ENCODE peak calls at places on chromosomes 7 and 10, in ten cellular contexts. B is K562, F is tibial nerve, O is prostate gland, K is testis, M is stomach, X is HCT116, D is A549, N is heart left ventricle, H is ovary. U is an unnamed sample. For H3K4me1, the result is how much of the 10 kb centered on the place peaks cover.

GRCh38 chr10:119447421-119447820 is 95.1 kb downstream of the RGS10 start:
- DNase-seq in B (no peak), F (no peak), O (no peak), K (no peak), M (no peak), X (no peak), D (no peak), N (peak), H (no peak), U (no peak)

GRCh38 chr7:92417913-92418312 is 29.4 kb upstream of the GATAD1 start:
- DNase-seq in B (peak), F (no peak), O (no peak), K (peak), M (no peak), X (no peak), D (no peak), N (no peak), H (no peak), U (no peak)

GRCh38 chr10:49398000-49398861 is 2.3 kb upstream of the DRGX start:
- DNase-seq in B (peak), F (no peak), O (no peak), K (peak), M (no peak), X (no peak), D (peak), N (peak), H (no peak), U (peak)

GRCh38 chr7:28629216-28629848 is 217.0 kb downstream of the CREB5 start:
- DNase-seq in B (no peak), F (peak), O (no peak), K (peak), M (no peak), X (no peak), D (no peak), N (no peak), H (no peak), U (no peak)

GRCh38 chr7:134255814-134256213 is 60.9 kb downstream of the SLC35B4 start:
- DNase-seq in B (peak), F (no peak), O (no peak), K (no peak), M (no peak), X (no peak), D (peak), N (no peak), H (no peak), U (no peak)

GRCh38 chr7:106566174-106566573 is 94.8 kb downstream of the CCDC71L start:
- DNase-seq in B (no peak), F (no peak), O (no peak), K (no peak), M (no peak), X (no peak), D (no peak), N (no peak), H (no peak), U (no peak)

GRCh38 chr10:37490266-37490665 is 364.9 kb downstream of the ANKRD30A start:
- DNase-seq in B (no peak), F (no peak), O (no peak), K (no peak), M (no peak), X (no peak), D (peak), N (no peak), H (no peak), U (peak)

GRCh38 chr10:17115683-17116082 is 13.9 kb downstream of the CUBN start:
- DNase-seq in B (peak), F (no peak), O (no peak), K (no peak), M (no peak), X (peak), D (peak), N (no peak), H (no peak), U (no peak)

GRCh38 chr10:78913219-78914059 is 155.3 kb upstream of the ZMIZ1 start:
- DNase-seq in B (no peak), F (no peak), O (peak), K (no peak), M (peak), X (no peak), D (no peak), N (no peak), H (no peak), U (no peak)

GRCh38 chr10:4266387-4267083 is 481.5 kb upstream of the KLF6 start:
- DNase-seq in B (no peak), F (no peak), O (no peak), K (peak), M (no peak), X (no peak), D (no peak), N (no peak), H (no peak), U (no peak)

GRCh38 chr7:98126311-98127142 is 19.9 kb downstream of the LMTK2 start:
- DNase-seq in B (no peak), F (no peak), O (no peak), K (no peak), M (no peak), X (no peak), D (no peak), N (no peak), H (no peak), U (no peak)

GRCh38 chr10:6579904-6580278 is at the start of gene PRKCQ:
- DNase-seq in B (no peak), F (no peak), O (no peak), K (peak), M (no peak), X (no peak), D (peak), N (peak), H (peak), U (no peak)

GRCh38 chr7:2843711-2844152 is 376 bp downstream of the GNA12 start:
- DNase-seq in B (peak), F (no peak), O (no peak), K (peak), M (no peak), X (no peak), D (peak), N (peak), H (peak), U (peak)

GRCh38 chr7:2843191-2843685 is 870 bp downstream of the GNA12 start:
- DNase-seq in B (no peak), F (no peak), O (no peak), K (no peak), M (no peak), X (no peak), D (no peak), N (no peak), H (no peak), U (no peak)

GRCh38 chr7:2845193-2845592 is 1.1 kb upstream of the GNA12 start:
- DNase-seq in B (no peak), F (no peak), O (no peak), K (no peak), M (no peak), X (no peak), D (no peak), N (no peak), H (no peak), U (no peak)

GRCh38 chr7:2841907-2842306 is 2.2 kb downstream of the GNA12 start:
- DNase-seq in B (no peak), F (no peak), O (no peak), K (no peak), M (no peak), X (no peak), D (no peak), N (no peak), H (no peak), U (no peak)

GRCh38 chr7:2844153-2845077 is at the start of gene GNA12:
- DNase-seq in B (peak), F (peak), O (peak), K (peak), M (peak), X (peak), D (peak), N (peak), H (peak), U (peak)
- TF ChIP-seq POLR2A in B (no peak), F (no peak), O (peak), K (no peak), M (no peak), X (peak), D (peak), N (peak), H (no peak), U (peak)

GRCh38 chr7:101100858-101101847 is 15.9 kb downstream of the TRIM56 start:
- DNase-seq in B (no peak), F (no peak), O (no peak), K (no peak), M (no peak), X (no peak), D (no peak), N (no peak), H (no peak), U (no peak)
- H3K27ac ChIP-seq in B (peak), F (peak), O (peak), K (peak), M (peak), X (peak), D (peak), N (no peak), H (peak), U (no peak)

GRCh38 chr10:132400041-132400546 is 3.1 kb downstream of the PWWP2B start:
- DNase-seq in B (no peak), F (no peak), O (no peak), K (no peak), M (no peak), X (no peak), D (no peak), N (peak), H (no peak), U (no peak)

GRCh38 chr10:132399117-132400035 is 2.4 kb downstream of the PWWP2B start:
- DNase-seq in B (no peak), F (no peak), O (no peak), K (no peak), M (peak), X (no peak), D (no peak), N (peak), H (no peak), U (peak)

GRCh38 chr10:132401396-132402168 is 4.6 kb downstream of the PWWP2B start:
- DNase-seq in B (no peak), F (no peak), O (no peak), K (no peak), M (peak), X (no peak), D (no peak), N (peak), H (no peak), U (no peak)

GRCh38 chr10:132398566-132398991 is 1.6 kb downstream of the PWWP2B start:
- DNase-seq in B (no peak), F (no peak), O (no peak), K (no peak), M (no peak), X (no peak), D (no peak), N (peak), H (no peak), U (peak)

DNA sequence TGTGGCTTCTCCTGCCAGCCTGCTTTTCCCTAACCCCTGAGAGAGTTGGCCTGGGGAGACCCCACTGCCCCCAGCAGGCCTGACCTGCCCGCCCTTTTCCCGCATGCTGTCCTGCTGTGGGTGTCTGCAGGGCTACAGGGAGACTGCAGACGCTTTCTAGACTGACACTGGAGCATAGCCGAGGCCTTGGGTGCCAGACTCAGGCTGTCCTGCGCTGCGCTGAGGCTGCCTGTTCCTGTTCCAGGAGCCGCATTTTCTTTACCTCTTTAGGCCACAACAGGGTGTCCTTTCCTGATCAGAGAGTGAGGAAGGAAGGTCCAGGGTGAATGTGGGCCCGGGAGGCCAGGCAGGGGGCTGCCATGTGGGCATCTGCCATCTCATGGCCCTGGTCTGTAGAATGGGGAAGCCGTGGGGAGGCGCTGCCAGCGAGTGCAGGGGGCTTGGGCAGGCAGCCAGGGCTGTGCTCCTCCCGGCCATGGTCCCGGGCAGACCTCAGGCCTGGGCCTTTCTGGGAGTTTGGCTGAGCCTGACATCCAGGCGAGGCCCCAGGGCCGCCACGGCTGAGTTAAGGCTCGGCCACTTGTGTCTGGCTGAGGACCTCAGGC is 3.6 kb downstream of the PWWP2B start:
- DNase-seq in B (no peak), F (no peak), O (no peak), K (no peak), M (no peak), X (no peak), D (no peak), N (peak), H (no peak), U (peak)
- H3K4me1 ChIP-seq in B (under half), F (under half), O (under half), K (under half), M (half or more), X (under half), D (under half), N (half or more), H (under half), U (under half)

DNA sequence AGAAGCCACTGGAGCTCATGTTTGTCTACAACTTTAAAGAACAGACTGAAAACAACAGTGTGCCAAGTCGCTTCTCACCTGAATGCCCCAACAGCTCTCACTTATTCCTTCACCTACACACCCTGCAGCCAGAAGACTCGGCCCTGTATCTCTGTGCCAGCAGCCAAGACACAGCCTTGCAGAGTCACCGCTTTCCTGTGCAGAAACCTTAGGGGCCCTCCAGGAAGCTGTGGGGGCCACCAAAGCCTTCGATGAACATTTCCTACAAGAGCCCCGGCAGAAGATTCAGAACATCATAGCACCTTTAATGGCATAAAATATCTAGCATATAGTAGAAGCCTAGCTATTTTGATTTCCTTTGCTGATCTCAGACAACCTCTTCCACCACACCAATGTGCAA is 88.0 kb upstream of the PRSS58 start:
- DNase-seq in B (no peak), F (no peak), O (no peak), K (no peak), M (no peak), X (no peak), D (no peak), N (no peak), H (no peak), U (no peak)
- TF ChIP-seq POLR2A in B (no peak), F (no peak), O (no peak), K (no peak), M (no peak), X (no peak), D (no peak), N (no peak), H (no peak), U (no peak)

GRCh38 chr10:71245420-71246325 is 33.3 kb downstream of the UNC5B start:
- DNase-seq in B (no peak), F (no peak), O (no peak), K (no peak), M (no peak), X (no peak), D (no peak), N (peak), H (no peak), U (no peak)
- H3K27ac ChIP-seq in B (no peak), F (peak), O (peak), K (no peak), M (peak), X (peak), D (no peak), N (peak), H (no peak), U (peak)

DNA sequence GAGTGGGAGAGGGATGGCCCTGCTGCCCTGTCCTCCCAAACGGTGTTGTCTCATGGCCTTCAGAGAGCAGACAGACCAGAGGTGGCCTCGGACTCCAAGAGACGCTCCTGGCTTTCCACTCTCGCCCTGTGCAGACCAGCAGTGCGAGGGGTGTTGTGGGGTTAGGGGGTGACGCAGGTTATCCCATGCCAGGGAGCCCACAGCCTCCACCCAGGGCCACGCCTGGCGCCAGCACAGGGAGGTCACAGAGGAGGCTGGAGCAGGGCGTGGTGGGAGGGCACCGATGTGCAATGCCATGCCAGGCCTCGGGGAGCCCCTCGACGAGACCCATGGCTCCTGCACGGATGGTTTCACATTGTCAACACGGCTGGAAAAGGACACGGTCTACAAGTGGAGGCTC is 52.1 kb downstream of the INPP5A start:
- DNase-seq in B (no peak), F (no peak), O (no peak), K (no peak), M (no peak), X (no peak), D (no peak), N (no peak), H (no peak), U (no peak)
- H3K4me1 ChIP-seq in B (under half), F (half or more), O (under half), K (under half), M (half or more), X (under half), D (under half), N (half or more), H (under half), U (under half)

DNA sequence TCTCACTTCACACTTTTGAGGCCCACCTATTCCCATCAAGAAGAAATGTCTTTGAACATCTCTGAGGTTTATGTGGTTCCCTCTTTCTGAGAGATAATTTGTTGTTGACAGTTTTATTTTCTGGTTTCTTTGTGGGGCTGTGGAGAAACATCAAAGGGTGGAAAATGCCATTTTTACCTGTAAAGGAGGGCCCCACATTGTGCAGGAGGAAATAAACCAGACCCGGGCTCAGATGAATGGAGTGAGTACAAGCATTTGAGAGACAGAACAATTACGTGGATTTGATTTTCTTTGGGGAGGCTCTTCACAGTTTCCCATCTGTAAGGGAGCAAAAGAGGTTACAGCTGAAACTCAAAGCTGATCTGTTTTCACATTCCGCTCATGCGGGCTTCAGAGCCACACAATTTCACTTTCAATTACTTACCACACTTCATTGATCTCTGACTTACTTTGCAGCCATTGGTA is 29.8 kb downstream of the ITPRIP start:
- DNase-seq in B (no peak), F (no peak), O (no peak), K (no peak), M (no peak), X (no peak), D (no peak), N (no peak), H (peak), U (no peak)
- TF ChIP-seq POLR2A in B (no peak), F (no peak), O (no peak), K (no peak), M (no peak), X (no peak), D (no peak), N (no peak), H (no peak), U (no peak)

DNA sequence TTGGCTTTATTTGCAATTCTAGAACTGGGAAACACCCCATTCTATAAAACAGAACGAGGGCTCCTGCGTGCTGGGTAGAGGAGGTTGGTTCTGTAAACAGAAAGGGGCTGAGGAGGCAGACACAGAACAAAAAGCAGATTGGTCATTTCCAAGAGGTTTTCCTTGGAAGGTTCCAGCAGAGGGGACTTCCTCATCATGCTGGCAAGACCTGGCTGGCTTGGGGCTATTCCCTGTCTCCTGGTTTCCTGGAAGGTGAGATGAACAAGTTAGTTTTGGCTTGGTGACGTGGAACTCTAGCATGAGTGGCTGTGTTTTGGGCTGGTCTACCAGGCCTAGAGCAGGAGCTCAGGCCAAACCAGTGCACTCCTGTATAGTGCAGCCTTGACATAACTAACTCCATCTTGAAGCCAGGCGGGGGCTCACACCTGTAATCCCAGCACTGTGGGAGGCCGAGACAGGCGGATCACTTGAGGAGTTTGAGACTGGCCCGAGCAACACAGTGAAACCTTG is 26.1 kb upstream of the DNAJB6 start:
- DNase-seq in B (no peak), F (no peak), O (no peak), K (no peak), M (no peak), X (no peak), D (no peak), N (no peak), H (no peak), U (no peak)
- H3K27ac ChIP-seq in B (no peak), F (peak), O (no peak), K (no peak), M (no peak), X (peak), D (peak), N (no peak), H (no peak), U (no peak)

DNA sequence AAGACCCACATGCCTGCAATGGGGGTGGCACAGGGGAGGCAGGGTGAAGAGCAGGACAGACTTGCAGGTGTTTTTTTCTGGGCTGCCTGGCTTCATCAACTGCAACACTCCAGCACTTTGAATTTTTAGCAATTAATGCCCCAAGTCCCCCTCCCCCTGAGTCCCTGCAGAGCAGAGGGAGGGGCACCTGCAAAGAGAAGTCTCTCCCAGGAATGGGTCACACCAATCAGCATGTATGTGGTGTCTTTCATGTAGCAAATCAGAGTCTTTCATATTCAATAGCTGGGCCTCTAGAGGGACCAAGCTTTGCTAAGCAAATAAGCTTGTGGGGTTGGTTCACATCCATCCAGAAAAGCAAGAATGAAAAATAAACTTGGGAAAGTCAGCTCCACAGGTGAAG is 90.8 kb downstream of the PARP12 start:
- DNase-seq in B (no peak), F (no peak), O (no peak), K (no peak), M (no peak), X (no peak), D (no peak), N (no peak), H (no peak), U (no peak)
- H3K4me1 ChIP-seq in B (under half), F (under half), O (under half), K (under half), M (under half), X (under half), D (under half), N (under half), H (under half), U (under half)